ENCODE peak calls at places on chromosome 12, in ten cellular contexts. One of them, this sample, is unnamed.
A peak's percentile ranks its signal among the peaks of the same experiment; 100 is the strongest.

GRCh38 chr12:127236491-127236890 is 1030.5 kb upstream of the TMEM132C start:
- DNase-seq in cardiac muscle cell: no peak
- DNase-seq in fibroblast of lung: no peak
- DNase-seq in omental fat pad: no peak
- DNase-seq in DND-41: no peak
- DNase-seq in lower lobe of right lung: no peak
- DNase-seq in mammary epithelial cell: no peak
- DNase-seq in mucosa of descending colon: no peak
- DNase-seq in activated B cell treated with CpG ODN at 0.5 μM for 24 hours: no peak
- DNase-seq in Caco-2: no peak
- DNase-seq in this sample: no peak

GRCh38 chr12:103586791-103587370 is at the start of gene STAB2:
- DNase-seq in Caco-2: no peak
- DNase-seq in activated B cell treated with CpG ODN at 0.5 μM for 24 hours: no peak
- DNase-seq in lower lobe of right lung: no peak
- DNase-seq in mammary epithelial cell: no peak
- DNase-seq in fibroblast of lung: no peak
- DNase-seq in mucosa of descending colon: no peak
- DNase-seq in DND-41: no peak
- DNase-seq in omental fat pad: no peak
- DNase-seq in cardiac muscle cell: no peak
- DNase-seq in this sample: no peak

GRCh38 chr12:638948-639557 is 24.2 kb downstream of the NINJ2 start:
- DNase-seq in Caco-2: no peak
- DNase-seq in fibroblast of lung: no peak
- DNase-seq in mammary epithelial cell: no peak
- DNase-seq in lower lobe of right lung: no peak
- DNase-seq in activated B cell treated with CpG ODN at 0.5 μM for 24 hours: no peak
- DNase-seq in mucosa of descending colon: no peak
- DNase-seq in DND-41: no peak
- DNase-seq in omental fat pad: no peak
- DNase-seq in cardiac muscle cell: no peak
- DNase-seq in this sample: no peak

GRCh38 chr12:103470664-103471063 is 25.1 kb downstream of the C12orf42 start:
- DNase-seq in activated B cell treated with CpG ODN at 0.5 μM for 24 hours: no peak
- DNase-seq in omental fat pad: no peak
- DNase-seq in fibroblast of lung: no peak
- DNase-seq in DND-41: no peak
- DNase-seq in lower lobe of right lung: no peak
- DNase-seq in mammary epithelial cell: peak; percentile 96
- DNase-seq in Caco-2: no peak
- DNase-seq in cardiac muscle cell: no peak
- DNase-seq in mucosa of descending colon: no peak
- DNase-seq in this sample: no peak

GRCh38 chr12:26277511-26278246 is 82.3 kb downstream of the SSPN start:
- DNase-seq in omental fat pad: no peak
- DNase-seq in mucosa of descending colon: no peak
- DNase-seq in fibroblast of lung: no peak
- DNase-seq in cardiac muscle cell: no peak
- DNase-seq in mammary epithelial cell: no peak
- DNase-seq in activated B cell treated with CpG ODN at 0.5 μM for 24 hours: no peak
- DNase-seq in Caco-2: no peak
- DNase-seq in DND-41: no peak
- DNase-seq in lower lobe of right lung: no peak
- DNase-seq in this sample: no peak

GRCh38 chr12:12542964-12543363 is 19.7 kb downstream of the DUSP16 start:
- DNase-seq in mucosa of descending colon: no peak
- DNase-seq in fibroblast of lung: no peak
- DNase-seq in activated B cell treated with CpG ODN at 0.5 μM for 24 hours: no peak
- DNase-seq in cardiac muscle cell: no peak
- DNase-seq in DND-41: no peak
- DNase-seq in lower lobe of right lung: no peak
- DNase-seq in omental fat pad: no peak
- DNase-seq in Caco-2: no peak
- DNase-seq in mammary epithelial cell: peak; percentile 18
- DNase-seq in this sample: no peak

GRCh38 chr12:111741235-111741812 is 25.4 kb upstream of the ALDH2 start:
- DNase-seq in fibroblast of lung: no peak
- DNase-seq in mammary epithelial cell: no peak
- DNase-seq in lower lobe of right lung: no peak
- DNase-seq in Caco-2: no peak
- DNase-seq in cardiac muscle cell: peak; percentile 63
- DNase-seq in mucosa of descending colon: peak; percentile 79
- DNase-seq in omental fat pad: no peak
- DNase-seq in activated B cell treated with CpG ODN at 0.5 μM for 24 hours: no peak
- DNase-seq in DND-41: no peak
- DNase-seq in this sample: no peak

GRCh38 chr12:103441437-103442186 is 54.2 kb downstream of the C12orf42 start:
- DNase-seq in mucosa of descending colon: peak; percentile 10
- DNase-seq in Caco-2: no peak
- DNase-seq in lower lobe of right lung: no peak
- DNase-seq in cardiac muscle cell: no peak
- DNase-seq in omental fat pad: no peak
- DNase-seq in activated B cell treated with CpG ODN at 0.5 μM for 24 hours: peak; percentile 39
- DNase-seq in mammary epithelial cell: no peak
- DNase-seq in fibroblast of lung: no peak
- DNase-seq in DND-41: peak; percentile 7
- DNase-seq in this sample: no peak

GRCh38 chr12:128266559-128267245 is at the start of gene TMEM132C:
- DNase-seq in Caco-2: no peak
- DNase-seq in lower lobe of right lung: no peak
- DNase-seq in DND-41: no peak
- DNase-seq in mammary epithelial cell: no peak
- DNase-seq in cardiac muscle cell: no peak
- DNase-seq in activated B cell treated with CpG ODN at 0.5 μM for 24 hours: no peak
- DNase-seq in mucosa of descending colon: no peak
- DNase-seq in fibroblast of lung: no peak
- DNase-seq in omental fat pad: no peak
- DNase-seq in this sample: no peak

GRCh38 chr12:45409966-45410365 is 194.1 kb downstream of the ANO6 start:
- DNase-seq in lower lobe of right lung: no peak
- DNase-seq in Caco-2: no peak
- DNase-seq in cardiac muscle cell: peak; percentile 48
- DNase-seq in omental fat pad: no peak
- DNase-seq in mucosa of descending colon: no peak
- DNase-seq in DND-41: no peak
- DNase-seq in mammary epithelial cell: peak; percentile 55
- DNase-seq in activated B cell treated with CpG ODN at 0.5 μM for 24 hours: no peak
- DNase-seq in fibroblast of lung: peak; percentile 44
- DNase-seq in this sample: no peak

GRCh38 chr12:66647034-66647691 is 31.7 kb downstream of the GRIP1 start:
- DNase-seq in activated B cell treated with CpG ODN at 0.5 μM for 24 hours: no peak
- DNase-seq in Caco-2: no peak
- DNase-seq in fibroblast of lung: peak; percentile 92
- DNase-seq in omental fat pad: no peak
- DNase-seq in cardiac muscle cell: peak; percentile 74
- DNase-seq in DND-41: no peak
- DNase-seq in mammary epithelial cell: peak; percentile 94
- DNase-seq in lower lobe of right lung: no peak
- DNase-seq in mucosa of descending colon: no peak
- DNase-seq in this sample: no peak

GRCh38 chr12:131536337-131536736 is 174.6 kb upstream of the SFSWAP start:
- DNase-seq in mucosa of descending colon: no peak
- DNase-seq in omental fat pad: no peak
- DNase-seq in mammary epithelial cell: no peak
- DNase-seq in fibroblast of lung: no peak
- DNase-seq in cardiac muscle cell: no peak
- DNase-seq in lower lobe of right lung: no peak
- DNase-seq in Caco-2: no peak
- DNase-seq in activated B cell treated with CpG ODN at 0.5 μM for 24 hours: no peak
- DNase-seq in DND-41: no peak
- DNase-seq in this sample: no peak

GRCh38 chr12:87995581-87996178 is 33.5 kb downstream of the C12orf50 start:
- DNase-seq in mammary epithelial cell: peak; percentile 53
- DNase-seq in lower lobe of right lung: no peak
- DNase-seq in cardiac muscle cell: peak; percentile 85
- DNase-seq in DND-41: peak; percentile 49
- DNase-seq in omental fat pad: no peak
- DNase-seq in mucosa of descending colon: peak; percentile 58
- DNase-seq in fibroblast of lung: peak; percentile 82
- DNase-seq in Caco-2: peak; percentile 65
- DNase-seq in activated B cell treated with CpG ODN at 0.5 μM for 24 hours: no peak
- DNase-seq in this sample: no peak

GRCh38 chr12:90908465-90908864 is 46.5 kb downstream of the CCER1 start:
- DNase-seq in cardiac muscle cell: peak; percentile 58
- DNase-seq in Caco-2: no peak
- DNase-seq in omental fat pad: no peak
- DNase-seq in activated B cell treated with CpG ODN at 0.5 μM for 24 hours: no peak
- DNase-seq in fibroblast of lung: peak; percentile 72
- DNase-seq in DND-41: no peak
- DNase-seq in lower lobe of right lung: no peak
- DNase-seq in mucosa of descending colon: no peak
- DNase-seq in mammary epithelial cell: peak; percentile 64
- DNase-seq in this sample: no peak

GRCh38 chr12:30877110-30877875 is 49.3 kb upstream of the TSPAN11 start:
- DNase-seq in cardiac muscle cell: no peak
- DNase-seq in lower lobe of right lung: peak; percentile 74
- DNase-seq in omental fat pad: no peak
- DNase-seq in Caco-2: no peak
- DNase-seq in mucosa of descending colon: no peak
- DNase-seq in activated B cell treated with CpG ODN at 0.5 μM for 24 hours: no peak
- DNase-seq in mammary epithelial cell: no peak
- DNase-seq in DND-41: no peak
- DNase-seq in fibroblast of lung: no peak
- DNase-seq in this sample: no peak

GRCh38 chr12:68521321-68521839 is 89.3 kb upstream of the RAP1B start:
- DNase-seq in activated B cell treated with CpG ODN at 0.5 μM for 24 hours: no peak
- DNase-seq in fibroblast of lung: peak; percentile 73
- DNase-seq in mucosa of descending colon: no peak
- DNase-seq in mammary epithelial cell: peak; percentile 65
- DNase-seq in omental fat pad: no peak
- DNase-seq in Caco-2: no peak
- DNase-seq in DND-41: no peak
- DNase-seq in lower lobe of right lung: no peak
- DNase-seq in cardiac muscle cell: peak; percentile 83
- DNase-seq in this sample: no peak

GRCh38 chr12:9760699-9761406 is at the start of gene CD69:
- DNase-seq in mammary epithelial cell: peak; percentile 14
- DNase-seq in fibroblast of lung: no peak
- DNase-seq in Caco-2: no peak
- DNase-seq in DND-41: peak; percentile 85
- DNase-seq in mucosa of descending colon: peak; percentile 76
- DNase-seq in lower lobe of right lung: no peak
- DNase-seq in omental fat pad: no peak
- DNase-seq in activated B cell treated with CpG ODN at 0.5 μM for 24 hours: peak; percentile 33
- DNase-seq in cardiac muscle cell: no peak
- DNase-seq in this sample: no peak

GRCh38 chr12:12946686-12947355 is 5.1 kb downstream of the GPRC5D start:
- DNase-seq in DND-41: no peak
- DNase-seq in lower lobe of right lung: no peak
- DNase-seq in activated B cell treated with CpG ODN at 0.5 μM for 24 hours: no peak
- DNase-seq in mucosa of descending colon: no peak
- DNase-seq in mammary epithelial cell: peak; percentile 39
- DNase-seq in Caco-2: no peak
- DNase-seq in omental fat pad: no peak
- DNase-seq in cardiac muscle cell: no peak
- DNase-seq in fibroblast of lung: no peak
- DNase-seq in this sample: no peak

DNA sequence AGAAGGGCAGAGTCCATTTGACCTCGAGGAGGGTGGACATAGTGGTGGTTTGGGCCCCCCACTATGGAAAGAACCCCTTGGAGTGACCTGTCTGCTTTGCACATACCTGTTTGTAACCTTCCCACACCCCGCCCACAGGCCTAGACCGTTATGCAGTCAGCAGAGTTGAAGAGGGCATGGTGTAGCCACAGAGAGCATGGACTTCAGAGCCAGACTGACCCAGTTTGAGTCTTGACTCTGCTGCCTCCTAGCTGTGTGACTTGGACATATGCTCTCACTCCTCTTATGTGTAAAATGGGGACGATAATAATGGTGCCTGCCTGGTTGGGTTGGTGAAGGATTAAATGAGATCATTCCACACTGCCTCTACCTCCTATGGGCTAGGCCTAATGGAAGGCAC is 40.9 kb upstream of the NOS1 start:
- DNase-seq in DND-41: no peak
- DNase-seq in lower lobe of right lung: no peak
- DNase-seq in fibroblast of lung: no peak
- DNase-seq in activated B cell treated with CpG ODN at 0.5 μM for 24 hours: no peak
- DNase-seq in cardiac muscle cell: no peak
- DNase-seq in mucosa of descending colon: no peak
- DNase-seq in omental fat pad: no peak
- DNase-seq in Caco-2: no peak
- DNase-seq in mammary epithelial cell: no peak
- DNase-seq in this sample: no peak
- TF ChIP-seq CTCF in DND-41: peak; percentile 12
- TF ChIP-seq CTCF in lower lobe of right lung: no peak
- TF ChIP-seq CTCF in fibroblast of lung: no peak
- TF ChIP-seq CTCF in activated B cell treated with CpG ODN at 0.5 μM for 24 hours: no peak
- TF ChIP-seq CTCF in cardiac muscle cell: no peak
- TF ChIP-seq CTCF in mucosa of descending colon: no peak
- TF ChIP-seq CTCF in omental fat pad: no peak
- TF ChIP-seq CTCF in Caco-2: no peak
- TF ChIP-seq CTCF in mammary epithelial cell: no peak
- TF ChIP-seq CTCF in this sample: no peak

GRCh38 chr12:116880817-116881324 is 370 bp downstream of the HRK start:
- DNase-seq in DND-41: no peak
- DNase-seq in lower lobe of right lung: no peak
- DNase-seq in activated B cell treated with CpG ODN at 0.5 μM for 24 hours: peak; percentile 53
- DNase-seq in mammary epithelial cell: peak; percentile 53
- DNase-seq in omental fat pad: no peak
- DNase-seq in fibroblast of lung: peak; percentile 18
- DNase-seq in Caco-2: peak; percentile 54
- DNase-seq in mucosa of descending colon: peak; percentile 54
- DNase-seq in cardiac muscle cell: peak; percentile 43
- DNase-seq in this sample: peak; percentile 47
- TF ChIP-seq CTCF in DND-41: peak; percentile 15
- TF ChIP-seq CTCF in lower lobe of right lung: no peak
- TF ChIP-seq CTCF in activated B cell treated with CpG ODN at 0.5 μM for 24 hours: no peak
- TF ChIP-seq CTCF in mammary epithelial cell: no peak
- TF ChIP-seq CTCF in omental fat pad: no peak
- TF ChIP-seq CTCF in fibroblast of lung: no peak
- TF ChIP-seq CTCF in Caco-2: peak; percentile 2
- TF ChIP-seq CTCF in mucosa of descending colon: no peak
- TF ChIP-seq CTCF in cardiac muscle cell: no peak
- TF ChIP-seq CTCF in this sample: peak; percentile 2

GRCh38 chr12:55675671-55676070 is 32.0 kb downstream of the ITGA7 start:
- DNase-seq in DND-41: no peak
- DNase-seq in lower lobe of right lung: no peak
- DNase-seq in mammary epithelial cell: no peak
- DNase-seq in activated B cell treated with CpG ODN at 0.5 μM for 24 hours: no peak
- DNase-seq in omental fat pad: no peak
- DNase-seq in fibroblast of lung: no peak
- DNase-seq in Caco-2: no peak
- DNase-seq in mucosa of descending colon: peak; percentile 45
- DNase-seq in cardiac muscle cell: peak; percentile 18
- DNase-seq in this sample: no peak
- TF ChIP-seq CTCF in DND-41: no peak
- TF ChIP-seq CTCF in lower lobe of right lung: no peak
- TF ChIP-seq CTCF in mammary epithelial cell: no peak
- TF ChIP-seq CTCF in activated B cell treated with CpG ODN at 0.5 μM for 24 hours: no peak
- TF ChIP-seq CTCF in omental fat pad: no peak
- TF ChIP-seq CTCF in fibroblast of lung: no peak
- TF ChIP-seq CTCF in Caco-2: no peak
- TF ChIP-seq CTCF in mucosa of descending colon: no peak
- TF ChIP-seq CTCF in cardiac muscle cell: no peak
- TF ChIP-seq CTCF in this sample: no peak

DNA sequence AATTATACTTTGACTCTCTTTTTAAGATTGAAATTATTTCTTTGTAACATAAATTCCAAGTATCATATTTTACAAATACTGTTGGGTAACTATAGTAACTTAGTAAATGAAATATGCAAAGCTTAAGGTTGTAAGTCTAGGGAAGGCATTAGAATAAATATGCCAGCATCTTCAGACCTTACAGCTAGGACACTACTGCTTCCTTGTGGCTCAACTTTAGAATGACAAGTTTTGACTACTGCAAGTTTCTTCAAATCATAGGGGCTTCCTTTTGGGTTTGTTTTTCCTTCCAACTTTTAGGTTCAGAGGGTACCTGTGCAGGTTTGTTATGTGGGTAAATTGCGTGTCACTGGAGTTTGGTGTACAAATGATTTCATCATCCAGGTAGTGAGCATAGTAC is 17.7 kb upstream of the ANP32D start:
- DNase-seq in omental fat pad: no peak
- DNase-seq in mammary epithelial cell: peak; percentile 19
- DNase-seq in Caco-2: no peak
- DNase-seq in activated B cell treated with CpG ODN at 0.5 μM for 24 hours: no peak
- DNase-seq in lower lobe of right lung: no peak
- DNase-seq in cardiac muscle cell: peak; percentile 71
- DNase-seq in DND-41: no peak
- DNase-seq in mucosa of descending colon: no peak
- DNase-seq in fibroblast of lung: no peak
- DNase-seq in this sample: no peak
- TF ChIP-seq CTCF in omental fat pad: no peak
- TF ChIP-seq CTCF in mammary epithelial cell: peak; percentile 55
- TF ChIP-seq CTCF in Caco-2: peak; percentile 67
- TF ChIP-seq CTCF in activated B cell treated with CpG ODN at 0.5 μM for 24 hours: no peak
- TF ChIP-seq CTCF in lower lobe of right lung: peak; percentile 53
- TF ChIP-seq CTCF in cardiac muscle cell: peak; percentile 58
- TF ChIP-seq CTCF in DND-41: peak; percentile 46
- TF ChIP-seq CTCF in mucosa of descending colon: no peak
- TF ChIP-seq CTCF in fibroblast of lung: peak; percentile 4
- TF ChIP-seq CTCF in this sample: peak; percentile 22

This sample was measured in D721Med.